ENCODE peak calls at places on chromosomes 1 and 21, in nine cellular contexts. J is CD4-positive, alpha-beta memory T cell; I is psoas muscle; Q is IMR-90; N is K562; U is PC-9; C is mesenchymal stem cell; D is H9; K is neural progenitor cell. T is an unnamed sample.
A peak's percentile ranks its signal among the peaks of the same experiment; 100 is the strongest.

GRCh38 chr1:197811769-197812168 is 36.5 kb upstream of the DENND1B start:
- DNase-seq in Q (peak; percentile 28), D (no peak), N (no peak), J (no peak), I (no peak), U (no peak), C (peak; percentile 5), K (no peak), T (no peak)

GRCh38 chr1:31299365-31299764 is 2.5 kb downstream of the ZCCHC17 start:
- DNase-seq in N (no peak), U (no peak), I (no peak), Q (peak; percentile 21), K (no peak), D (no peak), J (no peak), C (peak; percentile 33), T (no peak)

GRCh38 chr21:35206141-35207125 is 157.3 kb upstream of the RUNX1 start:
- DNase-seq in C (no peak), Q (peak; percentile 32), N (peak; percentile 83), K (no peak), I (peak; percentile 36), U (no peak), J (no peak), D (peak; percentile 55), T (no peak)

GRCh38 chr21:34881894-34882371 is 167.2 kb downstream of the RUNX1 start:
- DNase-seq in Q (peak; percentile 92), I (no peak), J (no peak), C (peak; percentile 79), D (no peak), K (no peak), U (peak; percentile 87), N (no peak), T (no peak)

GRCh38 chr1:224092601-224093000 is 21.3 kb upstream of the FBXO28 start:
- DNase-seq in Q (no peak), K (no peak), C (no peak), J (no peak), D (no peak), I (no peak), N (no peak), U (no peak), T (no peak)

GRCh38 chr1:221708987-221709386 is 32.9 kb downstream of the DUSP10 start:
- DNase-seq in I (no peak), K (peak; percentile 68), J (peak; percentile 71), Q (peak; percentile 89), U (peak; percentile 59), C (peak; percentile 94), D (no peak), N (no peak), T (no peak)

GRCh38 chr1:33010946-33011731 is 25.5 kb downstream of the AK2 start:
- DNase-seq in J (no peak), D (no peak), K (no peak), U (no peak), I (no peak), C (peak; percentile 50), N (no peak), Q (peak; percentile 61), T (no peak)

GRCh38 chr1:95407146-95407863 is 173.3 kb downstream of the RWDD3 start:
- DNase-seq in Q (no peak), N (no peak), U (no peak), D (peak; percentile 43), J (no peak), K (peak; percentile 10), C (no peak), I (no peak), T (no peak)

GRCh38 chr1:218323568-218324225 is 21.4 kb upstream of the TGFB2 start:
- DNase-seq in U (no peak), D (no peak), N (no peak), K (no peak), J (no peak), Q (no peak), I (no peak), C (no peak), T (no peak)

GRCh38 chr1:218324226-218324580 is 20.9 kb upstream of the TGFB2 start:
- DNase-seq in N (no peak), U (no peak), K (no peak), C (no peak), Q (no peak), I (no peak), J (no peak), D (no peak), T (no peak)

GRCh38 chr1:218317061-218317460 is 28.1 kb upstream of the TGFB2 start:
- DNase-seq in N (peak; percentile 61), I (no peak), K (no peak), J (no peak), Q (no peak), U (no peak), D (no peak), C (no peak), T (no peak)

DNA sequence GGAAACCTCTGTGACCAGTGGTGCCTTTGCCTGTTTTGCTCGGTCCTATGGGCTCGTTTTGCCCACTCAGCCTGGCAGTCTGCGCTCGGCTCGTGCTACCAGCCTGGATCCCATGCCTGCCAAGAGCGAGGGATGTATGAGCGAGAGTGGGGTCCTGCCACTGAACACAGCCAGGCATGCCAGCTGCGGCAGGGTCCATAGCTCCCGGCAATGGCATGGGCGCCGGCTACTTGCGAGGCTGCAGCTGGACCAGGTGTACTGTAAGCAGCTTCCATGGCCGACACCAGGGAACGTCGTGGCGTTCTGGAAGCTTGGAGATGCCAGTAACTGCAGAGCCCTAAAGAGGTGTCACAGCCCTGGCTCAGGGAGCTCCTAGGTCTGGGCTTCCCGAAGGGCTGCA is 22.4 kb upstream of the TGFB2 start:
- DNase-seq in I (no peak), J (no peak), D (no peak), N (no peak), U (no peak), K (no peak), Q (no peak), C (no peak), T (no peak)
- H3K27ac ChIP-seq in I (no peak overlapping the region), J (no peak overlapping the region), D (no peak overlapping the region), N (no peak overlapping the region), U (no peak overlapping the region), K (no peak overlapping the region), Q (no peak overlapping the region), C (no peak overlapping the region), T (no peak overlapping the region)

GRCh38 chr1:244064621-244065020 is 13.5 kb downstream of the ZBTB18 start:
- DNase-seq in K (no peak), N (no peak), C (no peak), I (no peak), Q (no peak), U (no peak), J (no peak), D (no peak), T (no peak)

GRCh38 chr1:244063498-244063897 is 12.4 kb downstream of the ZBTB18 start:
- DNase-seq in K (no peak), Q (no peak), J (no peak), N (no peak), U (no peak), C (no peak), I (no peak), D (no peak), T (no peak)

GRCh38 chr1:244060691-244061090 is 9.6 kb downstream of the ZBTB18 start:
- DNase-seq in D (no peak), K (no peak), N (no peak), Q (no peak), C (no peak), J (no peak), U (no peak), I (no peak), T (no peak)

GRCh38 chr1:244060117-244060516 is 9.0 kb downstream of the ZBTB18 start:
- DNase-seq in D (no peak), N (no peak), C (no peak), Q (no peak), I (no peak), K (no peak), J (no peak), U (no peak), T (no peak)

DNA sequence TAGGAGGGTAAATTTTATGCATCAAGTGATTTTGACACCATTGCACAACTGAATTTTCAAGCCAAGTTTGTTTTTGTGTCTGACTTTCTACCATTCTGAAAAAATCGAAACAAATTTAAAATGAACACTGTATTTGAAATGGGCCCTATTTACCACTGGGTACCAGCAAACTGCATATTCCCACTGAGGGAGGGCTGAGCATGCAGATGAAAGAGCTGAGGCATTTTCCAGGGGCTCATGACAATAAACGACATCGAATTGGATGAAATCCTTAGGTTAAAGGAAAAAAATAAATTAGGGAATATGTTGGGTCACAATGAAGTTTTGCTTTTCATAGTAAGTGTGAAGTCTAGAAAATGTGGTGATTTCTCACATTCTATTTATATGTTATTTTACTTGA is 11.1 kb downstream of the ZBTB18 start:
- DNase-seq in Q (no peak), C (no peak), J (no peak), U (no peak), N (no peak), K (no peak), I (no peak), D (no peak), T (no peak)
- H3K27ac ChIP-seq in Q (no peak overlapping the region), C (no peak overlapping the region), J (no peak overlapping the region), U (no peak overlapping the region), N (no peak overlapping the region), K (no peak overlapping the region), I (no peak overlapping the region), D (no peak overlapping the region), T (no peak overlapping the region)

GRCh38 chr1:13732971-13733667 is 33.1 kb downstream of the PRDM2 start:
- DNase-seq in C (no peak), Q (no peak), I (no peak), D (no peak), J (peak; percentile 54), U (no peak), K (no peak), N (no peak), T (no peak)

GRCh38 chr1:13733705-13734104 is 33.7 kb downstream of the PRDM2 start:
- DNase-seq in U (no peak), D (no peak), J (no peak), K (no peak), N (no peak), Q (no peak), I (no peak), C (no peak), T (no peak)

GRCh38 chr1:13730301-13730700 is 30.3 kb downstream of the PRDM2 start:
- DNase-seq in C (no peak), K (no peak), Q (no peak), I (no peak), N (no peak), U (no peak), D (no peak), J (peak; percentile 47), T (no peak)

GRCh38 chr1:13731897-13732296 is 31.9 kb downstream of the PRDM2 start:
- DNase-seq in U (no peak), D (no peak), Q (no peak), C (no peak), J (no peak), N (no peak), K (no peak), I (no peak), T (no peak)

DNA sequence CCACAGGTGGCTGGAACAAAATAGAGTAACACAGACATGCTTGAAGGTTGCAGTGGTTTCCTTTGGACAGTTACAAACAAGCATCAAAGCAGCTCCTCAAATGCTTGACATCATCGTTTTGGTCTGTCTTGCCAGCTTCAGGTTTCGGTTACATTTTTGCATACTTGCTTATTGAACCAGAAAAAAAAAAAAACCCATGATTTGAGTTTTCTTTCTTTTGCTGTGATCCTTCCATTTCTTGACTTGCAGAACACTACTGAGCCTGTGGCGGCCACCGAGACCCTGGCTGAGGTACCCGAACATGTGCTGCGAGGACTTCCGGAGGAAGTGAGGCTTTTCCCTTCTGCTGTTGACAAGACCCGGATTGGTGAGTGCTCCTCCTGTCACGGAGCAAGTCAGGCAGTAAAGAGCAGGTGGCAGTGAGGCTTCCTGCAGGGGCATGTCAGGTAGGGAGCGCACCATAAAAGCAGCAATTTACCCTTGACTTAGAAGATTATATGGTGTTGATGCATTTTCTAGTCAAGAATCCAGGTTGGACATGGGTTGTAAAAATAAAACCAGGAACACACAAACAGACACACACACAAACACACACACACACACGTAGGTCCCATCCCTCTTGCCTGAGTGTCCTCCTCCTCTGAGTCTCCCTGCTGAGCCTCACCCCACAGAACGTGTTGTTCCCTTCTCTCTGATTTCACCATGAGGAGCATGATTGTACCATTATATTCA is 30.9 kb downstream of the PRDM2 start:
- DNase-seq in Q (peak; percentile 53), I (peak; percentile 27), D (no peak), N (peak; percentile 31), C (no peak), J (peak; percentile 92), K (no peak), U (no peak), T (no peak)
- H3K27ac ChIP-seq in Q (no peak overlapping the region), I (peak overlapping the region; percentile 5), D (no peak overlapping the region), N (no peak overlapping the region), C (peak overlapping the region; percentile 36), J (peak overlapping the region; percentile 81), K (no peak overlapping the region), U (no peak overlapping the region), T (no peak overlapping the region)

GRCh38 chr1:25661043-25661807 is 44.6 kb downstream of the MAN1C1 start:
- DNase-seq in Q (peak; percentile 57), C (peak; percentile 39), U (no peak), N (no peak), K (peak; percentile 58), J (no peak), I (no peak), D (peak; percentile 22), T (no peak)

GRCh38 chr1:25657786-25658760 is 41.5 kb downstream of the MAN1C1 start:
- DNase-seq in N (no peak), I (no peak), U (no peak), K (no peak), D (peak; percentile 14), Q (no peak), C (no peak), J (no peak), T (no peak)

GRCh38 chr1:25657121-25657521 is 40.5 kb downstream of the MAN1C1 start:
- DNase-seq in Q (no peak), C (no peak), K (no peak), I (no peak), U (no peak), N (no peak), J (no peak), D (peak; percentile 12), T (no peak)

GRCh38 chr1:25654109-25654660 is 37.6 kb downstream of the MAN1C1 start:
- DNase-seq in D (peak; percentile 5), C (no peak), J (no peak), Q (no peak), U (no peak), N (no peak), I (no peak), K (no peak), T (no peak)

DNA sequence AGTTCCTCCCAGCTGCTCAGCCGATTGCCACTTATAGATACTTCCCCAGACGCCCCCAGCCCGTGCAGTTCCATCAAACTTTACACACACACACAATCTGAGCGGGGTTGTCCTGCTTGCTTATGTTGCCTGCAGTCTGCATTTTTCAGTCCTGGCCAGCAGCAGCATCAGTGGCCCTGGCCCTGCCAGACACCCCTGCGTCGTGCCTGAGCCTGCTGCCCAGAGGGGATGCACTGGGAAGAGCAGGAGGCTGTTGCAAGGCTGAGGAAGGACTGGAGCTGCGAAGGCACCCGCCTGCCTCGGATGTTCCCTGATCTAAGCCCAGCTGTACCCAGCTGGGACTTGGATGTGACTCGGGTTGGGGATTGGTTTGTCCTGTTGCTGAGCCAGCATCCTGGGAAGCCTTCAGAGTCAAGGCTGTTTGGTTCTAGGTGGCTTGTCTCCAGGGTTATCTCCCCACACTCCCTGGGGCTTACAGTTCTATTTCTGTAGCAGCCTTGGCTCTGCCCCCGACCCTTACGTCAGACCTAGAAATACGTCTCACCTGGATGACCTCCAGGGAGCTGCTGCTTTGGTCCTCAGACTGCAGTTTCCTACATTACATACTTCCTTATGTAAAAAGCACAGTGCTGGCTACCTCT is 42.3 kb downstream of the MAN1C1 start:
- DNase-seq in C (peak; percentile 22), I (peak; percentile 63), K (no peak), N (no peak), Q (no peak), J (no peak), U (no peak), D (peak; percentile 25), T (no peak)
- H3K27ac ChIP-seq in C (no peak overlapping the region), I (peak overlapping the region; percentile 62), K (no peak overlapping the region), N (no peak overlapping the region), Q (no peak overlapping the region), J (no peak overlapping the region), U (no peak overlapping the region), D (no peak overlapping the region), T (no peak overlapping the region)

T was measured in iPS DF 6.9.